ENCODE peak calls at places on chromosomes 13 and 19, in seven cellular contexts. B is adipocyte; K is body of pancreas; D is A549; C is breast epithelium; G is choroid plexus epithelial cell; S is naive thymus-derived CD4-positive, alpha-beta T cell. W is an unnamed sample.

GRCh38 chr19:23482829-23483228 is 87.6 kb upstream of the ZNF91 start:
- DNase-seq in B (no peak), K (no peak), D (no peak), C (no peak), G (no peak), S (no peak), W (no peak)

GRCh38 chr13:102774210-102774560 is 599 bp upstream of the TEX30 start:
- DNase-seq in B (no peak), K (peak), D (no peak), C (no peak), G (no peak), S (no peak), W (no peak)

GRCh38 chr13:44930907-44931676 is 58.2 kb downstream of the NUFIP1 start:
- DNase-seq in B (peak), K (no peak), D (no peak), C (no peak), G (peak), S (no peak), W (peak)

GRCh38 chr13:27954406-27954851 is 14.7 kb downstream of the CDX2 start:
- DNase-seq in B (peak), K (peak), D (peak), C (no peak), G (no peak), S (no peak), W (no peak)

GRCh38 chr13:103557878-103558277 is 491.7 kb upstream of the SLC10A2 start:
- DNase-seq in B (no peak), K (no peak), D (no peak), C (no peak), G (no peak), S (no peak), W (no peak)

GRCh38 chr19:5913739-5914357 is at the start of gene CAPS:
- DNase-seq in B (peak), K (peak), D (peak), C (peak), G (peak), S (no peak), W (no peak)

GRCh38 chr13:97810152-97810551 is 143.3 kb upstream of the IPO5 start:
- DNase-seq in B (peak), K (no peak), D (no peak), C (no peak), G (peak), S (no peak), W (peak)

GRCh38 chr19:36108684-36109083 is 2.3 kb upstream of the OVOL3 start:
- DNase-seq in B (no peak), K (no peak), D (no peak), C (no peak), G (no peak), S (no peak), W (no peak)

GRCh38 chr19:33408116-33408515 is 34.6 kb downstream of the CEBPG start:
- DNase-seq in B (no peak), K (no peak), D (no peak), C (no peak), G (no peak), S (no peak), W (no peak)

GRCh38 chr13:102089177-102089576 is 312.7 kb downstream of the FGF14 start:
- DNase-seq in B (peak), K (no peak), D (no peak), C (no peak), G (peak), S (no peak), W (peak)

GRCh38 chr19:19568802-19569756 is 31.0 kb downstream of the CILP2 start:
- DNase-seq in B (peak), K (no peak), D (no peak), C (no peak), G (peak), S (no peak), W (no peak)

GRCh38 chr13:31538067-31539042 is 201.0 kb upstream of the RXFP2 start:
- DNase-seq in B (peak), K (no peak), D (no peak), C (no peak), G (peak), S (no peak), W (peak)

GRCh38 chr13:98942997-98943396 is 34.9 kb downstream of the DOCK9 start:
- DNase-seq in B (no peak), K (no peak), D (no peak), C (no peak), G (no peak), S (no peak), W (no peak)

GRCh38 chr13:88424463-88424862 is 753.3 kb downstream of the SLITRK5 start:
- DNase-seq in B (no peak), K (no peak), D (no peak), C (no peak), G (no peak), S (no peak), W (no peak)

GRCh38 chr19:45733160-45733810 is at the start of gene MEIOSIN:
- DNase-seq in B (no peak), K (no peak), D (no peak), C (no peak), G (no peak), S (no peak), W (no peak)

GRCh38 chr13:69389899-69390298 is 717.7 kb upstream of the ATXN8OS start:
- DNase-seq in B (no peak), K (no peak), D (no peak), C (no peak), G (peak), S (no peak), W (no peak)

GRCh38 chr19:18204394-18205179 is 745 bp upstream of the RAB3A start:
- DNase-seq in B (peak), K (no peak), D (no peak), C (no peak), G (no peak), S (no peak), W (peak)

GRCh38 chr13:67204731-67205130 is 25.4 kb downstream of the PCDH9 start:
- DNase-seq in B (no peak), K (no peak), D (no peak), C (no peak), G (peak), S (no peak), W (no peak)

GRCh38 chr19:35519291-35519690 is 5.8 kb upstream of the DMKN start:
- DNase-seq in B (peak), K (no peak), D (no peak), C (no peak), G (peak), S (no peak), W (no peak)

GRCh38 chr19:13149628-13150186 is 468 bp downstream of the STX10 start:
- DNase-seq in B (peak), K (peak), D (no peak), C (no peak), G (peak), S (peak), W (peak)

GRCh38 chr19:54203151-54203611 is 2.5 kb downstream of the RPS9 start:
- DNase-seq in B (no peak), K (peak), D (no peak), C (no peak), G (no peak), S (no peak), W (no peak)

GRCh38 chr19:30371157-30371845 is 883 bp upstream of the ZNF536 start:
- DNase-seq in B (no peak), K (no peak), D (no peak), C (no peak), G (no peak), S (no peak), W (no peak)

GRCh38 chr13:113562085-113562749 is 22.3 kb upstream of the TFDP1 start:
- DNase-seq in B (peak), K (no peak), D (peak), C (peak), G (peak), S (peak), W (peak)

GRCh38 chr13:66225071-66225470 is 1005.1 kb downstream of the PCDH9 start:
- DNase-seq in B (no peak), K (no peak), D (no peak), C (no peak), G (no peak), S (no peak), W (no peak)

GRCh38 chr13:20291675-20292074 is 59.6 kb upstream of the GJB6 start:
- DNase-seq in B (no peak), K (no peak), D (no peak), C (no peak), G (no peak), S (no peak), W (no peak)

GRCh38 chr19:412356-413355 is 3.7 kb upstream of the C2CD4C start:
- DNase-seq in B (no peak), K (no peak), D (no peak), C (no peak), G (no peak), S (no peak), W (no peak)

GRCh38 chr13:80962173-80962572 is 621.2 kb upstream of the SPRY2 start:
- DNase-seq in B (no peak), K (no peak), D (no peak), C (no peak), G (no peak), S (no peak), W (no peak)

GRCh38 chr13:28548872-28549271 is 53.9 kb upstream of the FLT1 start:
- DNase-seq in B (no peak), K (no peak), D (no peak), C (no peak), G (peak), S (no peak), W (peak)

GRCh38 chr13:96540656-96541055 is 450.7 kb downstream of the HS6ST3 start:
- DNase-seq in B (no peak), K (no peak), D (no peak), C (no peak), G (no peak), S (no peak), W (no peak)

GRCh38 chr19:20182232-20182785 is 15.3 kb downstream of the ZNF486 start:
- DNase-seq in B (no peak), K (no peak), D (no peak), C (no peak), G (no peak), S (no peak), W (no peak)

GRCh38 chr13:113013303-113013702 is 44.3 kb downstream of the MCF2L start:
- DNase-seq in B (no peak), K (no peak), D (no peak), C (peak), G (no peak), S (no peak), W (no peak)

GRCh38 chr19:13153627-13154240 is 3.5 kb downstream of the IER2 start:
- DNase-seq in B (peak), K (peak), D (no peak), C (no peak), G (peak), S (peak), W (no peak)

GRCh38 chr13:76014618-76015315 is 378.6 kb downstream of the LMO7 start:
- DNase-seq in B (peak), K (no peak), D (no peak), C (no peak), G (peak), S (no peak), W (no peak)

GRCh38 chr19:49150944-49151243 is 4.3 kb downstream of the HRC start:
- DNase-seq in B (no peak), K (no peak), D (no peak), C (no peak), G (no peak), S (no peak), W (no peak)

DNA sequence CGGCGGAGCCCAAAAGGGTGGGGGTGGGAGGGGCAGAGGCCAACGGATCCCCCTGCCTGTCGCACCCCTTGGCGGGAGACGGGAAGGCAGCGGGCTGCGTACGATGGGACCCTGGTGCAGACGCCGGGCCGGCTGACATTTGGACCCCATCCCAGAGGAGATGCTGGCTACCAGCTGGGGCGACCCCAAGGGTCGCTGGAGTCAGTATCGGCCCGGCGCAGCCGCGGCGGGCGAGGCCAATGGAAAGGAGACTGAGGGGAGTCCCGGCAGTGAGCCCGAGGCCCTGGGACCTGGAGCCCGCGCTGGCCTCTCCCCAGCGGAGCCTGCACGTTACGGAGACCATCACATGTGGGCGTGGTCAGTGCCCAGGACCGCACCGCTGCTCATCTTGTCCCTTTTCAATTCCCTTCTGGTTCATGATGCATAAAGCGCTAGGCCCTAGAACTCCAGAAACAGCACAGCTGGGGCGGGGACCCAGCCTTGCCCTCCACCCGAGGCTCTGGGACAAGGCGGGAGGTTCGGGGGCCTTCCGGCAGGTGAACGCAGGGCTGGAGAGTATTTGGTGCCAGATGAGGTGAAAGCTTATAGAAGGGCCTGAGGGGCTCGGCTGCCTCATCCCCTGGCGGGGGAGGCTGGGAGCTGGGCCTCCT is 8.0 kb downstream of the C19orf25 start:
- DNase-seq in B (no peak), K (no peak), D (no peak), C (no peak), G (no peak), S (no peak), W (peak)
- H3K4me3 ChIP-seq in B (peak), K (no peak), D (no peak), C (peak), G (no peak), S (peak), W (peak)

DNA sequence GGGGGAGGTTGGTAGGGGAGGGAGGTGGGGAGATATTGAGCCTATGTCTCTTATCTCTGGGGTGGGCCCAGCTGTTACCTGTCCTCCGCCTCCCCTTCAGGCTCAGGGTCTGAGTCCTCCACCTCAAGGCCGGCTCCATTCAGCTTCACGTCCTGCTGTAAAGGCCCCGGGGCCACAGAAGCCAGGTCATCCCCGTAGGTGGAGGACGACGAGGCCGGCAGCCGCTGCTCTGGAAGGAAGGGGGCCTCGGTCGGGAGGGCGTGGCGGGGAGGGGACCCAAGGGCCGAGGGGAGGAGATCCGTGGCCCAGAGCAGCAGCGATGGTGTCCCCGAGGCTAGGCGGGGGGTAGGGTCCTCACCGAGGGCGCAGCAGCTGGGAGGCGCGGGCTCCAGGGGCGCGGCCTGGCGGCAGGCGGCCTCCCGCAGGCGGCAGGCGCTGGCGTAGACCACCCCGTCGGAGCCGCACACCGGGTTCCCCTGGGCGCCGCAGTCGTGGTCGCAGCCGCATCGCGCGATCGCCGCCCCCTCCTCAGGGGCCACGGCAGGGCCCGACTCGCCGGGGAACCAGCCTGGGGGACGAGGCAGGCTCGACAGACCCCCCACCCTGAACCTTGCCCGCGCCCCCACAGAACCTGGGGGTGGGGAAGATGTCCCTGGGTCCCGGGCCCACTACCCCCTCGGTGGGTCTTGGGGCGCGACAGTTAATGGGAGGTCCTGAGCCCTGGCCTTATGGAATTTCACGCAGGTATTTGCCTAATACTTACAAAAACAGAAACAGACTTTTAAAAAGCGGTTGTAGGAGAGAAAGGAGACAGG is 7.5 kb downstream of the F2RL3 start:
- DNase-seq in B (peak), K (no peak), D (no peak), C (no peak), G (no peak), S (peak), W (no peak)
- H3K4me3 ChIP-seq in B (peak), K (peak), D (no peak), C (peak), G (peak), S (no peak), W (peak)

GRCh38 chr19:2740314-2740656 is 468 bp upstream of the SLC39A3 start:
- DNase-seq in B (no peak), K (no peak), D (no peak), C (no peak), G (no peak), S (no peak), W (no peak)
- H3K4me3 ChIP-seq in B (no peak), K (no peak), D (no peak), C (peak), G (no peak), S (peak), W (peak)

GRCh38 chr13:108213946-108214345 is 1.4 kb downstream of the LIG4 start:
- DNase-seq in B (no peak), K (no peak), D (no peak), C (no peak), G (no peak), S (no peak), W (no peak)
- H3K4me3 ChIP-seq in B (peak), K (no peak), D (no peak), C (peak), G (peak), S (no peak), W (peak)

DNA sequence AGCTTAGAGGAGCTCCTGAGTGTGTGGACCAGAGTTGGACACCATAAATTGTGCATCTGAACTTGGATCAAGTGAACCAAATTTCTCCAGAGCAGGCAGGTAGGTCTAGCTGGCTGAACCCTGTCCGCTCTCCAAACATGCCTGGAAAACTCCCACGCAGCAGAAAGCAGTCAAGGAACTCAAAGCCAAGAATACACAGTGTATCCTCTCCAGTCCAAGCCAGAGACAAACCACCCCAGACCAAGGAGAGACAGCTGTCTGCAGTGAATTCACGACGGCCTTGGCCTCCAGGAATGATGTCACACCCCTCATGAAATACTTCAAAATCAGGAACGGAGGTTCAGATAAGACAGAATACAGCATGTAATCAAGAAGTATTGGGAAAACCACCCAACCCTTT is 44.0 kb downstream of the COL4A1 start:
- DNase-seq in B (no peak), K (no peak), D (no peak), C (no peak), G (no peak), S (no peak), W (no peak)
- H3K4me3 ChIP-seq in B (no peak), K (no peak), D (no peak), C (peak), G (no peak), S (no peak), W (no peak)

GRCh38 chr13:41354416-41354815 is 43.3 kb downstream of the NAA16 start:
- DNase-seq in B (no peak), K (no peak), D (no peak), C (no peak), G (no peak), S (no peak), W (no peak)
- H3K4me3 ChIP-seq in B (no peak), K (no peak), D (no peak), C (no peak), G (no peak), S (no peak), W (no peak)